ENCODE peak calls at places on chromosomes 16 and 17, in five cellular contexts. F is fibroblast of gingiva; A is psoas muscle; C is stimulated activated CD8-positive, alpha-beta memory T cell treated with anti-CD3 and anti-CD28 coated beads, Interleukin-4, amount 100 ng/mL, for 24 hours; Z is NCI-H1694 treated with DMSO at 0.1 percent for 48 hours. P is an unnamed sample.

GRCh38 chr16:14101415-14101814 is 30.3 kb downstream of the MRTFB start:
- DNase-seq in F (no peak), A (no peak), C (no peak), Z (no peak), P (no peak)

GRCh38 chr16:67163903-67164558 is 514 bp upstream of the HSF4 start:
- DNase-seq in F (no peak), A (peak; percentile 26), C (no peak), Z (no peak), P (peak; percentile 59)

GRCh38 chr16:25109643-25110042 is 1.9 kb upstream of the LCMT1 start:
- DNase-seq in F (peak; percentile 88), A (peak; percentile 60), C (no peak), Z (no peak), P (no peak)

GRCh38 chr17:69269174-69269998 is 40.8 kb upstream of the ABCA10 start:
- DNase-seq in F (peak; percentile 88), A (no peak), C (no peak), Z (no peak), P (no peak)

GRCh38 chr17:19304209-19304608 is 58.3 kb downstream of the B9D1 start:
- DNase-seq in F (no peak), A (peak; percentile 21), C (no peak), Z (no peak), P (peak; percentile 24)

GRCh38 chr16:75402174-75402820 is 31.0 kb downstream of the CFDP1 start:
- DNase-seq in F (peak; percentile 46), A (no peak), C (no peak), Z (no peak), P (no peak)

GRCh38 chr17:46262271-46262670 is 32.7 kb upstream of the LRRC37A start:
- DNase-seq in F (no peak), A (no peak), C (no peak), Z (no peak), P (no peak)

GRCh38 chr16:88385112-88385594 is 2.4 kb downstream of the ZNF469 start:
- DNase-seq in F (no peak), A (no peak), C (no peak), Z (no peak), P (no peak)

GRCh38 chr17:1762233-1762905 is 509 bp downstream of the SERPINF1 start:
- DNase-seq in F (peak; percentile 23), A (peak; percentile 84), C (no peak), Z (no peak), P (no peak)

GRCh38 chr16:19361587-19361986 is 56.1 kb upstream of the TMC5 start:
- DNase-seq in F (no peak), A (no peak), C (no peak), Z (no peak), P (no peak)

GRCh38 chr17:68910256-68910705 is 44.9 kb downstream of the ABCA8 start:
- DNase-seq in F (peak; percentile 15), A (no peak), C (no peak), Z (peak; percentile 91), P (no peak)

GRCh38 chr17:79005063-79005861 is 4.3 kb downstream of the CANT1 start:
- DNase-seq in F (no peak), A (no peak), C (no peak), Z (no peak), P (peak; percentile 61)

GRCh38 chr17:31541559-31541958 is 150.1 kb downstream of the RAB11FIP4 start:
- DNase-seq in F (no peak), A (no peak), C (no peak), Z (no peak), P (peak; percentile 60)

GRCh38 chr16:2429771-2430663 is 770 bp downstream of the CCNF start:
- DNase-seq in F (peak; percentile 21), A (no peak), C (no peak), Z (no peak), P (no peak)

GRCh38 chr17:61405686-61406542 is 6.3 kb downstream of the TBX2 start:
- DNase-seq in F (no peak), A (no peak), C (no peak), Z (no peak), P (no peak)

GRCh38 chr17:64200080-64201042 is 62.7 kb downstream of the TEX2 start:
- DNase-seq in F (peak; percentile 44), A (no peak), C (no peak), Z (no peak), P (no peak)

GRCh38 chr17:8420041-8420934 is 15.4 kb upstream of the NDEL1 start:
- DNase-seq in F (peak; percentile 64), A (peak; percentile 36), C (no peak), Z (no peak), P (peak; percentile 89)

GRCh38 chr17:37729905-37730304 is 15.0 kb downstream of the HNF1B start:
- DNase-seq in F (no peak), A (no peak), C (no peak), Z (no peak), P (no peak)

GRCh38 chr17:5580367-5580766 is 3.9 kb downstream of the NLRP1 start:
- DNase-seq in F (peak; percentile 64), A (no peak), C (no peak), Z (no peak), P (no peak)

GRCh38 chr16:78177218-78177617 is 77.8 kb downstream of the WWOX start:
- DNase-seq in F (no peak), A (no peak), C (no peak), Z (no peak), P (no peak)

GRCh38 chr17:58520843-58521430 is 6.5 kb upstream of the MTMR4 start:
- DNase-seq in F (no peak), A (no peak), C (no peak), Z (no peak), P (no peak)

GRCh38 chr16:28067604-28068382 is 4.3 kb upstream of the GSG1L start:
- DNase-seq in F (no peak), A (no peak), C (no peak), Z (no peak), P (no peak)

GRCh38 chr17:81309140-81309858 is 14.2 kb upstream of the SLC38A10 start:
- DNase-seq in F (peak; percentile 76), A (peak; percentile 96), C (no peak), Z (no peak), P (peak; percentile 91)

GRCh38 chr17:48555183-48555615 is 10.3 kb upstream of the HOXB2 start:
- DNase-seq in F (no peak), A (no peak), C (no peak), Z (peak; percentile 55), P (no peak)

GRCh38 chr17:79778504-79779087 is 648 bp downstream of the CBX2 start:
- DNase-seq in F (no peak), A (no peak), C (no peak), Z (no peak), P (peak; percentile 76)

GRCh38 chr17:30321314-30321713 is 12.5 kb downstream of the TMIGD1 start:
- DNase-seq in F (no peak), A (no peak), C (no peak), Z (no peak), P (no peak)

GRCh38 chr17:9022553-9023388 is 1.5 kb downstream of the NTN1 start:
- DNase-seq in F (no peak), A (peak; percentile 24), C (no peak), Z (no peak), P (no peak)

P was measured in pancreas.